ENCODE peak calls at places on chromosomes 4 and X, in seven cellular contexts. S is psoas muscle; L is adrenal gland; X is pancreas; T is CD8-positive, alpha-beta T cell; F is breast epithelium; Y is mucosa of descending colon. N is an unnamed sample.

GRCh38 chrX:148049441-148049840 is 68.3 kb downstream of the FMR1NB start:
- DNase-seq in X (no peak), Y (no peak), L (no peak), F (no peak), S (no peak), T (no peak), N (peak)

GRCh38 chrX:150781711-150782110 is 88.5 kb downstream of the MTMR1 start:
- DNase-seq in X (no peak), Y (no peak), L (no peak), F (no peak), T (no peak), S (no peak), N (no peak)

GRCh38 chrX:129655547-129656248 is 942 bp upstream of the APLN start:
- DNase-seq in L (no peak), X (no peak), Y (no peak), T (peak), S (no peak), F (peak), N (peak)

GRCh38 chr4:25253072-25253447 is 19.2 kb downstream of the PI4K2B start:
- DNase-seq in L (no peak), S (no peak), F (no peak), Y (no peak), T (no peak), X (no peak), N (no peak)

GRCh38 chr4:52648836-52649235 is 10.3 kb downstream of the USP46 start:
- DNase-seq in Y (no peak), S (no peak), F (no peak), L (no peak), X (no peak), T (no peak), N (no peak)

GRCh38 chrX:87706134-87706533 is 188.5 kb downstream of the KLHL4 start:
- DNase-seq in F (no peak), X (no peak), L (no peak), S (no peak), Y (no peak), T (no peak), N (no peak)

GRCh38 chr4:169345207-169345788 is 74.5 kb upstream of the SH3RF1 start:
- DNase-seq in S (no peak), Y (no peak), X (no peak), L (no peak), F (no peak), T (no peak), N (no peak)

GRCh38 chr4:1462009-1462767 is 55.9 kb upstream of the NKX1-1 start:
- DNase-seq in T (no peak), Y (no peak), S (no peak), L (peak), X (peak), F (no peak), N (no peak)

GRCh38 chr4:119025440-119025839 is 110.2 kb upstream of the MYOZ2 start:
- DNase-seq in L (no peak), X (no peak), Y (peak), T (no peak), F (peak), S (peak), N (no peak)

GRCh38 chr4:15106417-15106816 is 104.1 kb downstream of the CPEB2 start:
- DNase-seq in F (no peak), Y (no peak), L (no peak), S (no peak), T (no peak), X (no peak), N (no peak)

GRCh38 chr4:146095867-146096266 is 79.7 kb upstream of the LSM6 start:
- DNase-seq in Y (no peak), F (no peak), L (no peak), X (no peak), T (no peak), S (no peak), N (no peak)

GRCh38 chrX:136619889-136620505 is 28.0 kb upstream of the CD40LG start:
- DNase-seq in S (no peak), F (no peak), T (no peak), L (no peak), X (no peak), Y (no peak), N (no peak)

GRCh38 chrX:110671068-110671803 is 124.4 kb downstream of the CHRDL1 start:
- DNase-seq in Y (no peak), T (no peak), S (no peak), X (no peak), F (no peak), L (no peak), N (no peak)

GRCh38 chr4:121155893-121156292 is 8.2 kb downstream of the TNIP3 start:
- DNase-seq in T (no peak), Y (no peak), X (no peak), L (no peak), F (no peak), S (no peak), N (no peak)

GRCh38 chr4:6788123-6788522 is 5.6 kb downstream of the KIAA0232 start:
- DNase-seq in T (no peak), Y (no peak), L (no peak), F (no peak), X (no peak), S (no peak), N (no peak)

GRCh38 chrX:84047339-84047738 is 140.7 kb downstream of the RPS6KA6 start:
- DNase-seq in X (no peak), L (no peak), T (no peak), Y (no peak), S (no peak), F (no peak), N (no peak)

GRCh38 chrX:84044051-84044450 is 143.9 kb downstream of the RPS6KA6 start:
- DNase-seq in L (no peak), Y (no peak), T (no peak), S (no peak), F (no peak), X (no peak), N (no peak)

DNA sequence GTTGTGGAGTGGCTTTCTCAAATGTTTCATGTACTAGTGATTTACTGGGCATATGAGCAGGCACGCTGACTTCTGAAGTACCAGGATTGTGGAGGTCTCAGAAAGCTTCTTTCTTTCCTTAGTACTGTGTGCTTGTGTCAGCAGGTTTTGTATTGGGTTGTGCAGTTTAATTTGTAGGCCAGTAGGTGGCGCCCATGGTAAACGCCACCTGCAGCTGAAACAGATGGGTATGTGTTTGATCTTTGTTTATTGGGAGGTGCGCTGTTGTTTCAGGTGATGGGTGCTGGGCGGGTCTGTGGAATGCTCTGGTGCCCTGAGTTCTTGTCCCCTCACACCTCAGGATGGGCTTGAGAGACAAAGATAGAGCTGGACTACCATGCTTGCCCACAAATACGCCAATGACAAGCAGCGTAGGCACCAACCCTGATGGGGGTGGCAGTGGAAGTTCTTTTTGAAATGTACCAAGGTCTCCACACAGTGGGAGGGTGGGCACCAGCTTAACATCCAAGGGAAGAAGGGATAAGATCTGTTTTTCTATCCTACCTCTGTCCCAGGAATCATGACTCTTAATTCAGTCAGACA is 141.5 kb downstream of the RPS6KA6 start:
- DNase-seq in S (no peak), T (peak), L (peak), Y (no peak), X (no peak), F (no peak), N (peak)
- H3K4me3 ChIP-seq in S (no peak), T (no peak), L (no peak), Y (no peak), X (no peak), F (no peak), N (no peak)

GRCh38 chrX:2710496-2710895 is 19.4 kb downstream of the CD99 start:
- DNase-seq in L (no peak), X (no peak), S (no peak), Y (no peak), T (no peak), F (no peak), N (no peak)
- H3K4me3 ChIP-seq in L (no peak), X (no peak), S (peak), Y (no peak), T (peak), F (no peak), N (peak)

DNA sequence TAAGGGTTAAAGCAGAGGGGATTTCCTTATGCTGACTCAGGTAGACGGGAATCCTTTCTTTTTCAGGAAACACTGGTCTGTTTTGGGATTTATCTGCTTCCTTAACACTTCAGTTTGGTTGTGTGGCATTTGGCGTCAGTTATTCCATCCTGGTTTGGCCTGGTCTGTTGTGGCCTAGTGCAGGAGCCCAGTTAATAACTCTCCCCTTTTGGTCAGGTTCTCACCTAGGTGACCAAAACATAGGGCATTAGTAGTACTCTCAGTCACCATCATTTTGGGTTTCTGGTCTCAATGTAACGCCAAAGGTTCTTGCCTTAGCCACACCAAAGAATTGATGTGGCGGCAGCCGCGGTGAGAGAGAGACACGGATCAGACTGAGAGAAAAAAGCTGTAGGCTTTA is 39.7 kb upstream of the IL9R start:
- DNase-seq in T (no peak), L (no peak), S (no peak), Y (no peak), F (no peak), X (no peak), N (no peak)
- H3K4me3 ChIP-seq in T (no peak), L (no peak), S (no peak), Y (no peak), F (no peak), X (no peak), N (no peak)

GRCh38 chr4:159267940-159268327 is 165.1 kb downstream of the RAPGEF2 start:
- DNase-seq in S (no peak), F (no peak), L (no peak), X (no peak), Y (no peak), T (no peak), N (no peak)
- H3K4me3 ChIP-seq in S (peak), F (no peak), L (no peak), X (no peak), Y (no peak), T (no peak), N (no peak)

DNA sequence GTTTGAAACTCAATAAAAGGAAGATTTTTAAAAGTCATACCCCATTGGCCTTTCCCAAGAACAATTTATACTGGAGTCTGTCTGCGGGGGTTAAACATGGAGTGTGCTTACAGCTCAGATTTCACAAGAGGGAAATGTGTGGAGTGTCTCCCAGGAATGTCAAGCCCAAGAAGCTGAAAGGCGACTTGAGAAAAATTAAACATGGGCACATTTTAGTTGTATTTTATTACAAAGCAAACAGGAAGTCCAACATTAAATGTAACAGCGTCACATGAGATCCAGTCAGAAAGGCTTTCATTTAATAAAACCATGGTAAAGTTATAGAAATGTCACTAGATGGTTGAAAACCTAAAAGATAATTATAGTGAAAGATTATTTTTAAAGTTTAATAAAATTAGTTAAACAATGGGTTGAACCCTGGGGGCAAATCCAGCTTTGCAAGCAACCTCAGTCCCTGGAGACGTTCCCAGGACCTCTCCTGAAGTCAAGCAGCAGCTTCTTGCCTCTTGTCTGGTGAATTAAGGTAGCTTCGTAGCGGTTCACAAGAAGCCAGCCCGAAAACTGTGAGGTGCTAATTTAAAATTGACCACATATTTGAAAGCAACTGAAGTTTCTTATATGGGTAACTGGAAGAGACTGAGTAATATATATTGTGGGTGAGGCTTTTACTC is 168.4 kb upstream of the EDNRA start:
- DNase-seq in S (no peak), Y (no peak), X (no peak), T (no peak), F (no peak), L (no peak), N (no peak)
- H3K4me3 ChIP-seq in S (no peak), Y (no peak), X (no peak), T (no peak), F (no peak), L (no peak), N (no peak)

GRCh38 chrX:123185714-123186113 is 1.6 kb downstream of the GRIA3 start:
- DNase-seq in X (no peak), T (no peak), F (no peak), Y (no peak), S (no peak), L (no peak), N (no peak)
- H3K4me3 ChIP-seq in X (no peak), T (no peak), F (peak), Y (no peak), S (no peak), L (no peak), N (no peak)

GRCh38 chr4:69689530-69690111 is 36.6 kb upstream of the UGT2A1 start:
- DNase-seq in X (no peak), Y (no peak), F (no peak), L (no peak), T (no peak), S (no peak), N (peak)
- H3K4me3 ChIP-seq in X (no peak), Y (no peak), F (no peak), L (no peak), T (no peak), S (no peak), N (no peak)

GRCh38 chr4:139633195-139633594 is 32.4 kb upstream of the MGST2 start:
- DNase-seq in F (no peak), S (no peak), L (no peak), Y (no peak), T (no peak), X (no peak), N (no peak)
- H3K4me3 ChIP-seq in F (peak), S (peak), L (no peak), Y (no peak), T (no peak), X (peak), N (no peak)